ENCODE peak calls at places on chromosomes 7 and 10, in ten cellular contexts. N is iris pigment epithelial cell; X is substantia nigra; B is fibroblast of lung; G is left cardiac atrium; C is AG04450; D is myocyte; F is activated CD8-positive, alpha-beta memory T cell treated with anti-CD3 and anti-CD28 coated beads for 4 hours; K is naive thymus-derived CD8-positive, alpha-beta T cell; R is left kidney. Y is an unnamed sample.

GRCh38 chr7:37208528-37208927 is 240.1 kb downstream of the ELMO1 start:
- DNase-seq in N (peak), X (peak), B (peak), G (peak), C (no peak), D (peak), F (no peak), K (no peak), R (peak), Y (peak)

GRCh38 chr10:44952779-44953231 is 6.8 kb upstream of the RASSF4 start:
- DNase-seq in N (no peak), X (no peak), B (no peak), G (no peak), C (no peak), D (no peak), F (no peak), K (no peak), R (peak), Y (no peak)

GRCh38 chr7:41451826-41452225 is 251.1 kb downstream of the INHBA start:
- DNase-seq in N (peak), X (no peak), B (peak), G (no peak), C (no peak), D (no peak), F (no peak), K (no peak), R (no peak), Y (no peak)

GRCh38 chr7:19145429-19146201 is 394 bp upstream of the FERD3L start:
- DNase-seq in N (no peak), X (no peak), B (no peak), G (no peak), C (no peak), D (no peak), F (no peak), K (no peak), R (no peak), Y (no peak)

GRCh38 chr10:12181065-12181775 is 14.5 kb downstream of the NUDT5 start:
- DNase-seq in N (peak), X (no peak), B (no peak), G (no peak), C (no peak), D (no peak), F (peak), K (peak), R (no peak), Y (no peak)

GRCh38 chr7:25124485-25125136 is 449 bp downstream of the CYCS start:
- DNase-seq in N (peak), X (no peak), B (peak), G (no peak), C (no peak), D (peak), F (no peak), K (no peak), R (no peak), Y (no peak)

GRCh38 chr7:132687981-132688383 is 111.7 kb upstream of the PLXNA4 start:
- DNase-seq in N (no peak), X (no peak), B (no peak), G (no peak), C (no peak), D (no peak), F (no peak), K (no peak), R (no peak), Y (no peak)

GRCh38 chr7:158815046-158815445 is 14.3 kb downstream of the ESYT2 start:
- DNase-seq in N (peak), X (no peak), B (no peak), G (no peak), C (no peak), D (peak), F (no peak), K (no peak), R (peak), Y (no peak)

GRCh38 chr7:100407285-100408180 is 21.0 kb downstream of the ZCWPW1 start:
- DNase-seq in N (peak), X (no peak), B (peak), G (no peak), C (peak), D (peak), F (no peak), K (no peak), R (peak), Y (peak)

GRCh38 chr10:72740526-72740925 is 48.6 kb downstream of the MCU start:
- DNase-seq in N (peak), X (no peak), B (peak), G (peak), C (no peak), D (peak), F (no peak), K (no peak), R (peak), Y (peak)

GRCh38 chr10:12703813-12704212 is 297.7 kb downstream of the CCDC3 start:
- DNase-seq in N (peak), X (no peak), B (peak), G (no peak), C (peak), D (peak), F (no peak), K (no peak), R (no peak), Y (no peak)